ENCODE peak calls at places on chromosomes 5 and 9, in nine cellular contexts. R is endothelial cell of umbilical vein, J is adipocyte, X is astrocyte, T is fibroblast of lung, I is GM23248, V is IMR-90, Y is H1, K is HCT116. M is an unnamed sample.
A peak's percentile ranks its signal among the peaks of the same experiment; 100 is the strongest.

GRCh38 chr5:118033686-118034338 is 954.5 kb downstream of the DTWD2 start:
- DNase-seq in R (no peak), J (no peak), X (no peak), T (no peak), I (no peak), V (no peak), Y (no peak), K (no peak), M (no peak)

GRCh38 chr9:113355197-113355596 is 5.9 kb downstream of the BSPRY start:
- DNase-seq in R (no peak), J (no peak), X (no peak), T (no peak), I (no peak), V (peak; percentile 12), Y (no peak), K (no peak), M (no peak)

GRCh38 chr5:93621340-93621872 is 38.4 kb downstream of the NR2F1 start:
- DNase-seq in R (peak; percentile 75), J (peak; percentile 86), X (peak; percentile 86), T (peak; percentile 92), I (no peak), V (peak; percentile 70), Y (peak; percentile 87), K (no peak), M (peak; percentile 50)

GRCh38 chr9:1960696-1961095 is 54.5 kb upstream of the SMARCA2 start:
- DNase-seq in R (no peak), J (no peak), X (no peak), T (no peak), I (no peak), V (no peak), Y (no peak), K (no peak), M (no peak)

GRCh38 chr5:135149956-135150723 is 116.1 kb upstream of the PITX1 start:
- DNase-seq in R (no peak), J (no peak), X (no peak), T (no peak), I (no peak), V (no peak), Y (no peak), K (no peak), M (no peak)

GRCh38 chr9:32394381-32395049 is 10.1 kb downstream of the ACO1 start:
- DNase-seq in R (peak; percentile 24), J (no peak), X (no peak), T (peak; percentile 12), I (no peak), V (peak; percentile 23), Y (no peak), K (no peak), M (peak; percentile 74)

GRCh38 chr5:173640166-173640804 is 23.8 kb upstream of the BOD1 start:
- DNase-seq in R (no peak), J (peak; percentile 12), X (no peak), T (no peak), I (no peak), V (no peak), Y (no peak), K (no peak), M (no peak)

GRCh38 chr9:83544002-83544698 is 5.9 kb upstream of the FRMD3 start:
- DNase-seq in R (peak; percentile 65), J (peak; percentile 83), X (peak; percentile 57), T (peak; percentile 65), I (peak; percentile 89), V (peak; percentile 38), Y (no peak), K (peak; percentile 42), M (peak; percentile 75)

GRCh38 chr5:135219868-135220267 is 179.2 kb downstream of the MACROH2A1 start:
- DNase-seq in R (no peak), J (no peak), X (no peak), T (no peak), I (no peak), V (no peak), Y (peak; percentile 33), K (no peak), M (no peak)

GRCh38 chr9:99266136-99267023 is 44.3 kb downstream of the SEC61B start:
- DNase-seq in R (peak; percentile 75), J (peak; percentile 91), X (peak; percentile 56), T (peak; percentile 71), I (peak; percentile 78), V (peak; percentile 68), Y (peak; percentile 91), K (peak; percentile 69), M (peak; percentile 53)

GRCh38 chr9:89661956-89662717 is 57.3 kb downstream of the GADD45G start:
- DNase-seq in R (peak; percentile 98), J (peak; percentile 79), X (peak; percentile 95), T (peak; percentile 96), I (peak; percentile 68), V (peak; percentile 86), Y (peak; percentile 95), K (peak; percentile 35), M (peak; percentile 38)

GRCh38 chr5:172902497-172903472 is 56.4 kb upstream of the RPL26L1 start:
- DNase-seq in R (peak; percentile 46), J (peak; percentile 95), X (peak; percentile 99), T (peak; percentile 99), I (peak; percentile 88), V (peak; percentile 99), Y (peak; percentile 62), K (peak; percentile 8), M (peak; percentile 73)

GRCh38 chr5:150081541-150082283 is 4.6 kb downstream of the CSF1R start:
- DNase-seq in R (peak; percentile 42), J (no peak), X (no peak), T (peak; percentile 35), I (no peak), V (peak; percentile 26), Y (no peak), K (no peak), M (no peak)

GRCh38 chr5:10400834-10401233 is 40.8 kb upstream of the ROPN1L start:
- DNase-seq in R (no peak), J (peak; percentile 68), X (peak; percentile 9), T (no peak), I (peak; percentile 89), V (peak; percentile 61), Y (no peak), K (no peak), M (no peak)

GRCh38 chr9:30382271-30382670 is 2002.2 kb upstream of the ACO1 start:
- DNase-seq in R (no peak), J (no peak), X (no peak), T (no peak), I (no peak), V (no peak), Y (no peak), K (no peak), M (no peak)

DNA sequence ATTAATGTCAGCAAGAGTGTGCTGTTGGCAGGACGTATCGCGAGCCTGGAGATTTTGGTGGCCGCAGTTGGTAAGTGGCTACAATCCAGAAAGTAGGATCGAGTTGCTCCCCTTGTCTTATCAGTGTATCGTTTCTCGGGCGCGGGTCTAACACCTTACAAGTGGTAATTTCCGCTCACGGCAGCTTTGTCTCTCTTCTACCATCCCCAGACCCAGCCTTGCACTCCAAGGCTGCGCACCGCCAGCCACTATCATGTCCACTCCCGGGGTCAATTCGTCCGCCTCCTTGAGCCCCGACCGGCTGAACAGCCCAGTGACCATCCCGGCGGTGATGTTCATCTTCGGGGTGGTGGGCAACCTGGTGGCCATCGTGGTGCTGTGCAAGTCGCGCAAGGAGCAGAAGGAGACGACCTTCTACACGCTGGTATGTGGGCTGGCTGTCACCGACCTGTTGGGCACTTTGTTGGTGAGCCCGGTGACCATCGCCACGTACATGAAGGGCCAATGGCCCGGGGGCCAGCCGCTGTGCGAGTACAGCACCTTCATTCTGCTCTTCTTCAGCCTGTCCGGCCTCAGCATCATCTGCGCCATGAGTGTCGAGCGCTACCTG is 1.1 kb downstream of the PTGER4 start:
- DNase-seq in R (peak; percentile 66), J (no peak), X (no peak), T (no peak), I (no peak), V (no peak), Y (peak; percentile 59), K (no peak), M (no peak)
- H3K9ac ChIP-seq in R (peak overlapping the region; percentile 92), J (peak overlapping the region; percentile 80), X (peak overlapping the region; percentile 85), T (peak overlapping the region; percentile 8), I (no peak overlapping the region), V (peak overlapping the region; percentile 27), Y (no peak overlapping the region), K (no peak overlapping the region), M (peak overlapping the region; percentile 84)

DNA sequence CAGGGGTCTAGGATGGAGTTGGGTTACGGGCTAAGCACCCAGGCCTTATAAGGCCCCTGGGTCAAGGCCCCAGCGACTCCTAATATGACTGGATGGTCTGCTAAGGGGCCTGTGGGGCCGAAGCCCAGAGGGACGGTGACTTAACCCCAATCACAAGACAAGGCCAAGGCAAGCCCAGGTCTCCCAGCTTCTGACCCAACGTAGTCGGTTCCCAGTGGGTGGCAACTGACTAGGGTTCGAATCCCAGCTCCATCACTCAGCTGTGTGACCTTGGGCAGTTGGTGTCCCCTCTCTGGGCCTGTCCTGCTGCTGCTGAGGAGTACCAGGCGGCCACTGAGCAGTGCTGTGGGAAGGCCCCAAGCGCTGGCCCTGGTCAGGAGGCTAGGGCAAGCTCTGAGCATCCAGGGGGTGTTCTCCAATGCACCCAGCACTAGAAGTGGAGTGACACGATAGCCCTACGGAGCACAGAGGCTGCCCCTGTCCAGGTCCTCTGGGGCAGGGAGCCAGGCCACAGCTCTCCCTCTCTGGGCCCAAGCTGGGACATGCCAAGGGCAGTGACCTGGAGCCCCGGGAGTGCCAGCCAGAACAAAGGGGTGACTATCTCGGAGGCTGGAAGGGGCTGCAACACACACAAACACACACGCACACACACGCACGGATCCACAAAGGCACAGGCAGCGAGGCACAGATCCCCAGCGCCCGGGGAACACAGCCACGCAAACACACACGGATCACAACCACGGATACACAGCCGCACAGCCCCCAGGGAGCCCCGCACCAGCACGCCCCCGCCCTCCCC is 512 bp downstream of the AK1 start:
- DNase-seq in R (peak; percentile 18), J (no peak), X (no peak), T (no peak), I (peak; percentile 52), V (no peak), Y (peak; percentile 61), K (no peak), M (no peak)
- H3K9ac ChIP-seq in R (peak overlapping the region; percentile 44), J (peak overlapping the region; percentile 93), X (peak overlapping the region; percentile 77), T (peak overlapping the region; percentile 48), I (peak overlapping the region; percentile 73), V (peak overlapping the region; percentile 87), Y (no peak overlapping the region), K (peak overlapping the region; percentile 70), M (peak overlapping the region; percentile 71)

DNA sequence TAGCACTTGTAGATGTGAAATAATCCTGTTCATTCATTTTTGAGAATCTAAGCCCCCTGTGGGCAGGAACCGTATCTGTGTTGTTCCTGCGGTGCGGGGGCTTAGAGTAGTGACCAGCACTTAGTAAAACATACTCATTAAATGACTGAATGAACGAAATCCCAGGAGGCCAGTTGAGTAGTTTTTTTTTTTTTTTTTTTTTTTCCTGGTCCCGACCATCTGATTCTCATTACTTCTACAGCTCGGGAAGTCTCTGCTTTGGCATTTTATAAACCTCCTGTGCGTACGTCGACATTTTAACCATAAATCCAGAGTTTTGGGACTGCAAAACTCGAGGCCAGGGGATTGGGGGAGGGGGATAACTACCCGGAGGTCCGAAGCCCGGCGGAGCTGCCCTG is 31.5 kb upstream of the SPRY4 start:
- DNase-seq in R (no peak), J (peak; percentile 81), X (peak; percentile 58), T (peak; percentile 69), I (peak; percentile 92), V (peak; percentile 79), Y (no peak), K (no peak), M (no peak)
- H3K9ac ChIP-seq in R (peak overlapping the region; percentile 88), J (peak overlapping the region; percentile 92), X (peak overlapping the region; percentile 79), T (peak overlapping the region; percentile 96), I (peak overlapping the region; percentile 96), V (peak overlapping the region; percentile 67), Y (no peak overlapping the region), K (peak overlapping the region; percentile 80), M (peak overlapping the region; percentile 79)

DNA sequence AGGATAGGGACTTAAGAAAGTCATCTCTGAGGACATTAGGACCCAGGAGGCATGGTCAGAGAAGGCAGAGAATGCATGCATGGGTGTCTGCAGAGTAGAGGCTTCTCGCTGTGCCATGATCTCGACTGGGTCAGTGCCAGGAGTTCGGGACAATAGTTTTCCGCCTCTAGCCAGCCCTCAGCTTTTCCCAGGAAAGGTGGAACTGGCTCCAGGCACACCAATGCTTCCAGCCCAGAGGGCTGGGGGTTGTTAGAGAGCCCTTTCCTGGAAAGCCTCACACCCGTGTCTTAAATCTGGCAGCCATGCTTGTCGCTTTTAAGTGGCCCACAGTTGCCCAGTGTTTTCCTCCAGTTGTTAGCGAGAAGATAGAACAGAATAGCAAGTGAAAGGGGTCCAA is 1111.3 kb downstream of the TAF11L14 start:
- DNase-seq in R (no peak), J (no peak), X (no peak), T (no peak), I (no peak), V (no peak), Y (no peak), K (no peak), M (peak; percentile 32)
- H3K9ac ChIP-seq in R (no peak overlapping the region), J (peak overlapping the region; percentile 67), X (no peak overlapping the region), T (no peak overlapping the region), I (no peak overlapping the region), V (no peak overlapping the region), Y (no peak overlapping the region), K (no peak overlapping the region), M (peak overlapping the region; percentile 79)

M was measured in PC-3.